ENCODE peak calls at places on chromosome 10, in nine cellular contexts. One of them, this sample, is unnamed.

GRCh38 chr10:133455611-133456031 is 1.9 kb downstream of the SCART1 start:
- DNase-seq in iPS DF 19.7: no peak
- DNase-seq in hypothalamus: no peak
- DNase-seq in Caki2: no peak
- DNase-seq in HFFc6: no peak
- DNase-seq in stimulated activated CD4-positive, alpha-beta T cell treated with anti-CD3 and anti-CD28 coated beads, Interleukin-1b, Interleukin-23, amount 100 ng/mL, for 24 hours: no peak
- DNase-seq in EL: no peak
- DNase-seq in LoVo: no peak
- DNase-seq in anterior cingulate cortex: no peak
- DNase-seq in this sample: no peak

GRCh38 chr10:26755443-26755903 is 58.0 kb downstream of the PDSS1 start:
- DNase-seq in Caki2: peak
- DNase-seq in anterior cingulate cortex: no peak
- DNase-seq in stimulated activated CD4-positive, alpha-beta T cell treated with anti-CD3 and anti-CD28 coated beads, Interleukin-1b, Interleukin-23, amount 100 ng/mL, for 24 hours: no peak
- DNase-seq in LoVo: peak
- DNase-seq in HFFc6: peak
- DNase-seq in hypothalamus: no peak
- DNase-seq in iPS DF 19.7: peak
- DNase-seq in EL: peak
- DNase-seq in this sample: peak

GRCh38 chr10:124213881-124214523 is 120.6 kb upstream of the CHST15 start:
- DNase-seq in iPS DF 19.7: no peak
- DNase-seq in HFFc6: no peak
- DNase-seq in EL: no peak
- DNase-seq in stimulated activated CD4-positive, alpha-beta T cell treated with anti-CD3 and anti-CD28 coated beads, Interleukin-1b, Interleukin-23, amount 100 ng/mL, for 24 hours: no peak
- DNase-seq in anterior cingulate cortex: no peak
- DNase-seq in hypothalamus: no peak
- DNase-seq in Caki2: no peak
- DNase-seq in LoVo: no peak
- DNase-seq in this sample: no peak

GRCh38 chr10:116287906-116288501 is 15.0 kb upstream of the GFRA1 start:
- DNase-seq in HFFc6: peak
- DNase-seq in EL: peak
- DNase-seq in hypothalamus: peak
- DNase-seq in stimulated activated CD4-positive, alpha-beta T cell treated with anti-CD3 and anti-CD28 coated beads, Interleukin-1b, Interleukin-23, amount 100 ng/mL, for 24 hours: no peak
- DNase-seq in iPS DF 19.7: no peak
- DNase-seq in LoVo: peak
- DNase-seq in Caki2: peak
- DNase-seq in anterior cingulate cortex: peak
- DNase-seq in this sample: peak

GRCh38 chr10:70969188-70969587 is 80.8 kb upstream of the PCBD1 start:
- DNase-seq in LoVo: no peak
- DNase-seq in HFFc6: no peak
- DNase-seq in anterior cingulate cortex: no peak
- DNase-seq in EL: no peak
- DNase-seq in hypothalamus: no peak
- DNase-seq in Caki2: no peak
- DNase-seq in stimulated activated CD4-positive, alpha-beta T cell treated with anti-CD3 and anti-CD28 coated beads, Interleukin-1b, Interleukin-23, amount 100 ng/mL, for 24 hours: no peak
- DNase-seq in iPS DF 19.7: no peak
- DNase-seq in this sample: no peak

GRCh38 chr10:131514454-131514853 is 202.9 kb upstream of the TCERG1L start:
- DNase-seq in stimulated activated CD4-positive, alpha-beta T cell treated with anti-CD3 and anti-CD28 coated beads, Interleukin-1b, Interleukin-23, amount 100 ng/mL, for 24 hours: no peak
- DNase-seq in EL: no peak
- DNase-seq in Caki2: peak
- DNase-seq in iPS DF 19.7: no peak
- DNase-seq in hypothalamus: no peak
- DNase-seq in LoVo: peak
- DNase-seq in HFFc6: no peak
- DNase-seq in anterior cingulate cortex: no peak
- DNase-seq in this sample: no peak

GRCh38 chr10:125102216-125102615 is 58.1 kb downstream of the CTBP2 start:
- DNase-seq in HFFc6: peak
- DNase-seq in stimulated activated CD4-positive, alpha-beta T cell treated with anti-CD3 and anti-CD28 coated beads, Interleukin-1b, Interleukin-23, amount 100 ng/mL, for 24 hours: no peak
- DNase-seq in Caki2: no peak
- DNase-seq in anterior cingulate cortex: no peak
- DNase-seq in LoVo: no peak
- DNase-seq in iPS DF 19.7: no peak
- DNase-seq in EL: peak
- DNase-seq in hypothalamus: no peak
- DNase-seq in this sample: no peak

GRCh38 chr10:76899490-76899889 is 738.1 kb downstream of the KCNMA1 start:
- DNase-seq in LoVo: no peak
- DNase-seq in EL: peak
- DNase-seq in iPS DF 19.7: no peak
- DNase-seq in stimulated activated CD4-positive, alpha-beta T cell treated with anti-CD3 and anti-CD28 coated beads, Interleukin-1b, Interleukin-23, amount 100 ng/mL, for 24 hours: no peak
- DNase-seq in HFFc6: no peak
- DNase-seq in hypothalamus: no peak
- DNase-seq in anterior cingulate cortex: no peak
- DNase-seq in Caki2: no peak
- DNase-seq in this sample: no peak

GRCh38 chr10:35379226-35380137 is 43.2 kb downstream of the CCNY start:
- DNase-seq in EL: no peak
- DNase-seq in anterior cingulate cortex: no peak
- DNase-seq in hypothalamus: peak
- DNase-seq in Caki2: no peak
- DNase-seq in iPS DF 19.7: no peak
- DNase-seq in LoVo: no peak
- DNase-seq in HFFc6: no peak
- DNase-seq in stimulated activated CD4-positive, alpha-beta T cell treated with anti-CD3 and anti-CD28 coated beads, Interleukin-1b, Interleukin-23, amount 100 ng/mL, for 24 hours: no peak
- DNase-seq in this sample: peak

GRCh38 chr10:93813507-93814465 is 56.0 kb downstream of the LGI1 start:
- DNase-seq in anterior cingulate cortex: peak
- DNase-seq in Caki2: peak
- DNase-seq in HFFc6: peak
- DNase-seq in stimulated activated CD4-positive, alpha-beta T cell treated with anti-CD3 and anti-CD28 coated beads, Interleukin-1b, Interleukin-23, amount 100 ng/mL, for 24 hours: peak
- DNase-seq in LoVo: peak
- DNase-seq in EL: peak
- DNase-seq in iPS DF 19.7: no peak
- DNase-seq in hypothalamus: peak
- DNase-seq in this sample: peak